ENCODE peak calls at places on chromosomes 7 and 10, in four cellular contexts. One of them, this sample, is unnamed.

GRCh38 chr7:107130487-107131220 is 38.1 kb upstream of the HBP1 start:
- DNase-seq in fibroblast of the aortic adventitia: no peak
- DNase-seq in cardiac muscle cell: no peak
- DNase-seq in aorta: no peak
- DNase-seq in this sample: peak; percentile 12

GRCh38 chr10:5906651-5907050 is 16.6 kb downstream of the FBH1 start:
- DNase-seq in fibroblast of the aortic adventitia: no peak
- DNase-seq in aorta: no peak
- DNase-seq in cardiac muscle cell: no peak
- DNase-seq in this sample: no peak

GRCh38 chr10:116974442-116975005 is 30.5 kb downstream of the SHTN1 start:
- DNase-seq in aorta: no peak
- DNase-seq in fibroblast of the aortic adventitia: peak; percentile 73
- DNase-seq in cardiac muscle cell: peak; percentile 88
- DNase-seq in this sample: peak; percentile 80

GRCh38 chr10:77189056-77189455 is 448.6 kb downstream of the KCNMA1 start:
- DNase-seq in fibroblast of the aortic adventitia: no peak
- DNase-seq in cardiac muscle cell: no peak
- DNase-seq in aorta: no peak
- DNase-seq in this sample: no peak

GRCh38 chr7:73831656-73832579 is 1.1 kb downstream of the CLDN4 start:
- DNase-seq in cardiac muscle cell: no peak
- DNase-seq in fibroblast of the aortic adventitia: no peak
- DNase-seq in aorta: no peak
- DNase-seq in this sample: no peak

GRCh38 chr7:82375713-82376112 is 67.9 kb downstream of the CACNA2D1 start:
- DNase-seq in cardiac muscle cell: no peak
- DNase-seq in fibroblast of the aortic adventitia: no peak
- DNase-seq in aorta: no peak
- DNase-seq in this sample: no peak

GRCh38 chr10:71472466-71472865 is 75.7 kb downstream of the CDH23 start:
- DNase-seq in fibroblast of the aortic adventitia: no peak
- DNase-seq in cardiac muscle cell: no peak
- DNase-seq in aorta: peak; percentile 47
- DNase-seq in this sample: no peak

GRCh38 chr7:94182066-94182465 is 177.9 kb upstream of the BET1 start:
- DNase-seq in fibroblast of the aortic adventitia: peak; percentile 77
- DNase-seq in cardiac muscle cell: peak; percentile 57
- DNase-seq in aorta: no peak
- DNase-seq in this sample: peak; percentile 89

GRCh38 chr7:2876031-2876862 is 32.1 kb upstream of the GNA12 start:
- DNase-seq in cardiac muscle cell: peak; percentile 38
- DNase-seq in aorta: no peak
- DNase-seq in fibroblast of the aortic adventitia: no peak
- DNase-seq in this sample: peak; percentile 83

GRCh38 chr7:69708857-69709256 is 110.6 kb downstream of the AUTS2 start:
- DNase-seq in fibroblast of the aortic adventitia: peak; percentile 35
- DNase-seq in cardiac muscle cell: peak; percentile 53
- DNase-seq in aorta: no peak
- DNase-seq in this sample: peak; percentile 17

GRCh38 chr7:50359995-50360925 is 55.7 kb downstream of the IKZF1 start:
- DNase-seq in fibroblast of the aortic adventitia: peak; percentile 0
- DNase-seq in aorta: no peak
- DNase-seq in cardiac muscle cell: peak; percentile 20
- DNase-seq in this sample: no peak

GRCh38 chr10:70652761-70653657 is 19.3 kb upstream of the ADAMTS14 start:
- DNase-seq in cardiac muscle cell: peak; percentile 87
- DNase-seq in aorta: peak; percentile 79
- DNase-seq in fibroblast of the aortic adventitia: peak; percentile 98
- DNase-seq in this sample: peak; percentile 100

GRCh38 chr7:99034932-99035722 is 108.8 kb downstream of the SMURF1 start:
- DNase-seq in fibroblast of the aortic adventitia: no peak
- DNase-seq in aorta: peak; percentile 20
- DNase-seq in cardiac muscle cell: no peak
- DNase-seq in this sample: no peak

GRCh38 chr10:130401860-130402765 is 265.9 kb downstream of the GLRX3 start:
- DNase-seq in fibroblast of the aortic adventitia: no peak
- DNase-seq in aorta: no peak
- DNase-seq in cardiac muscle cell: no peak
- DNase-seq in this sample: no peak

GRCh38 chr10:43128958-43129706 is 9.1 kb upstream of the CSGALNACT2 start:
- DNase-seq in fibroblast of the aortic adventitia: peak; percentile 85
- DNase-seq in aorta: peak; percentile 55
- DNase-seq in cardiac muscle cell: peak; percentile 96
- DNase-seq in this sample: peak; percentile 93

GRCh38 chr10:102167861-102168260 is 15.7 kb downstream of the NOLC1 start:
- DNase-seq in cardiac muscle cell: no peak
- DNase-seq in aorta: no peak
- DNase-seq in fibroblast of the aortic adventitia: peak; percentile 73
- DNase-seq in this sample: no peak

GRCh38 chr10:102159831-102160230 is 7.6 kb downstream of the NOLC1 start:
- DNase-seq in fibroblast of the aortic adventitia: no peak
- DNase-seq in aorta: no peak
- DNase-seq in cardiac muscle cell: no peak
- DNase-seq in this sample: no peak

GRCh38 chr10:102159051-102159597 is 6.9 kb downstream of the NOLC1 start:
- DNase-seq in cardiac muscle cell: no peak
- DNase-seq in fibroblast of the aortic adventitia: no peak
- DNase-seq in aorta: no peak
- DNase-seq in this sample: no peak

GRCh38 chr10:102163342-102163989 is 11.3 kb downstream of the NOLC1 start:
- DNase-seq in aorta: no peak
- DNase-seq in cardiac muscle cell: no peak
- DNase-seq in fibroblast of the aortic adventitia: no peak
- DNase-seq in this sample: no peak
- H3K4me3 ChIP-seq in aorta: no peak overlapping the region
- H3K4me3 ChIP-seq in cardiac muscle cell: no peak overlapping the region
- H3K4me3 ChIP-seq in fibroblast of the aortic adventitia: no peak overlapping the region
- H3K4me3 ChIP-seq in this sample: no peak overlapping the region

DNA sequence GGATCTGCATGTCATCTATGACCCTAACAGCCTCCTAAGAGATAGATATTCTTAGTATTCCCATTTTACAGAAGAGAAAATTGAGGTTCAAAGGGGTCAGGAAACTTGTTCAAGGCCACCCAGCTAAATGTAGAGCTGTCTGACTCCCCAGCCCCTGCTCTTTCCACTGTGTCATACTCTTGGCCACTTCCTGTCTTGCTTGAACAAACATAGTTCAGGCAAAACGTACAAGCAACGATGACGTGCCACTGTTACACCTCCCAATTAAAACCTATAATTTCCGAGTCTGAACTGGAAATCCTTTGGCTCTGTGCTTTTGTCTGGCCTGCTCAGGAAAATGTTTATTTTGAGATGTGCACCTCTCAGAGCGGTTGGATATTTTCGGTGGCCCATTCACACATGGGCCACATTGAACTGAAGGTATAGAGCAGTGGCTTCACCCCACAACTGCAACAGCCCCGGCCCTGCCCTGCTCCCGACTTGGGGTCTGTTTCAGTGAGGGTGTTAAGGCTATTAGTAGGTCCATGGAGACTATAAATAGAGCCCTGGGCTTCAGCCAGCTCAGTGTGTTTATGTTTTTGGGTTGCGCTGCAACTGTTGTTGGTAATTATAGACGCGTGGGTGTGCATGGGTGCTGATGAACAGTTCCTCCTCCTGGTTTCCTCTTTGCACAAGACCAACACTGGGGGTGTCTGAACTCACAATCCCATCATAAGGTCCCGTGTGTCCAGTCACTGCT is 172.3 kb upstream of the ADO start:
- DNase-seq in fibroblast of the aortic adventitia: no peak
- DNase-seq in aorta: peak; percentile 64
- DNase-seq in cardiac muscle cell: peak; percentile 8
- DNase-seq in this sample: no peak
- H3K4me3 ChIP-seq in fibroblast of the aortic adventitia: no peak overlapping the region
- H3K4me3 ChIP-seq in aorta: no peak overlapping the region
- H3K4me3 ChIP-seq in cardiac muscle cell: no peak overlapping the region
- H3K4me3 ChIP-seq in this sample: no peak overlapping the region

GRCh38 chr7:151783958-151784575 is 92.8 kb downstream of the PRKAG2 start:
- DNase-seq in cardiac muscle cell: no peak
- DNase-seq in fibroblast of the aortic adventitia: no peak
- DNase-seq in aorta: peak; percentile 38
- DNase-seq in this sample: no peak

GRCh38 chr7:151780626-151781025 is 96.3 kb downstream of the PRKAG2 start:
- DNase-seq in cardiac muscle cell: no peak
- DNase-seq in aorta: no peak
- DNase-seq in fibroblast of the aortic adventitia: no peak
- DNase-seq in this sample: no peak

GRCh38 chr7:151784843-151785680 is 91.9 kb downstream of the PRKAG2 start:
- DNase-seq in fibroblast of the aortic adventitia: no peak
- DNase-seq in aorta: peak; percentile 17
- DNase-seq in cardiac muscle cell: no peak
- DNase-seq in this sample: no peak

GRCh38 chr7:151781161-151781845 is 95.6 kb downstream of the PRKAG2 start:
- DNase-seq in fibroblast of the aortic adventitia: no peak
- DNase-seq in aorta: peak; percentile 37
- DNase-seq in cardiac muscle cell: no peak
- DNase-seq in this sample: no peak

GRCh38 chr7:151782598-151783448 is 94.1 kb downstream of the PRKAG2 start:
- DNase-seq in cardiac muscle cell: peak; percentile 59
- DNase-seq in fibroblast of the aortic adventitia: peak; percentile 37
- DNase-seq in aorta: peak; percentile 84
- DNase-seq in this sample: peak; percentile 39
- H3K4me3 ChIP-seq in cardiac muscle cell: no peak overlapping the region
- H3K4me3 ChIP-seq in fibroblast of the aortic adventitia: peak overlapping the region; percentile 50
- H3K4me3 ChIP-seq in aorta: no peak overlapping the region
- H3K4me3 ChIP-seq in this sample: peak overlapping the region; percentile 12

GRCh38 chr7:76047305-76047810 is 442 bp downstream of the STYXL1 start:
- DNase-seq in fibroblast of the aortic adventitia: no peak
- DNase-seq in cardiac muscle cell: peak; percentile 14
- DNase-seq in aorta: no peak
- DNase-seq in this sample: peak; percentile 21

GRCh38 chr7:76050545-76050944 is 2.6 kb downstream of the MDH2 start:
- DNase-seq in aorta: no peak
- DNase-seq in cardiac muscle cell: no peak
- DNase-seq in fibroblast of the aortic adventitia: no peak
- DNase-seq in this sample: no peak

GRCh38 chr7:76048668-76048988 is 722 bp downstream of the MDH2 start:
- DNase-seq in fibroblast of the aortic adventitia: no peak
- DNase-seq in aorta: no peak
- DNase-seq in cardiac muscle cell: no peak
- DNase-seq in this sample: no peak

GRCh38 chr7:76049295-76049694 is 1.4 kb downstream of the MDH2 start:
- DNase-seq in cardiac muscle cell: no peak
- DNase-seq in aorta: no peak
- DNase-seq in fibroblast of the aortic adventitia: no peak
- DNase-seq in this sample: no peak

DNA sequence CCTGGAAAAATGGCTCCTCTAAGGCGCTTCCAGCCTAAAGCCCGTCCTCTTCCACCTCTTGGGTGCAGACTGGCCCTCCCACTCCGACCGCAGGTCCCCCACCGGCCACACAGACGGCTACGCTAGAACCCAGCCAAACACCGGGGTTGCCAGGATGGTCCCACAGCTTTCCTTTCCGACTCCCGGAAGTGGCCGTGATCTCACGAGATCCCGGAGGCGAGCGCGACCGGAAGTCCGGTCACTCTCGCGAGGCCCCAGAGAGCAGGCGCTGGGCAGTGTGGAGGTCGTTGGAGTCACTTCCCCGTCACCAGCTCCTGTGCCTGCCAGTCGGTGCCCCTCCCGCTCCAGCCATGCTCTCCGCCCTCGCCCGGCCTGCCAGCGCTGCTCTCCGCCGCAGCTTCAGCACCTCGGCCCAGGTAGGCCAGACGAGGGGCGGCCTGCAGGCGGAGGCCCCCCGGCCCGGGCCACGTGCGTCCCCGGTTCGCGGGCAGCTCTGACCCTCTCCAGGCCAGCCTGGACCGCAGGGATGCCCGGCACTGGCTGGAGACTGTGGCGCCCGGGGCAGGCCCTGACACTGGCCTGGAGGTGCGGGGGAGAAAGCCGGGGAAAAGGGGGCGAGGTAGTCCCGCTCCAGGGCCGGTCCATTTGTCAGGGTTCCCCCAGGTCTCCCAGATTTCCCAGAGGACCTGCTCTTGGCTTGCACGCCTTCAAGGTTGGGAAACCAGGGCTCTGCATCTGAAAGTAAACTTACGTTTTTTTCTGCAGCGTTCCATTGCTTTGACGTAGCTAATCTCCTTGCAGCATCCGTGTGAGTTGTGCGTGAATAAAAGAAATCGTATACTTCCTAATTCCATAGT is at the start of the genes MDH2 and STYXL1:
- DNase-seq in fibroblast of the aortic adventitia: peak; percentile 93
- DNase-seq in cardiac muscle cell: peak; percentile 97
- DNase-seq in aorta: peak; percentile 97
- DNase-seq in this sample: peak; percentile 97
- H3K4me3 ChIP-seq in fibroblast of the aortic adventitia: peak within 1 kb of the TSS; percentile 73
- H3K4me3 ChIP-seq in cardiac muscle cell: peak within 1 kb of the TSS; percentile 67
- H3K4me3 ChIP-seq in aorta: peak within 1 kb of the TSS; percentile 84
- H3K4me3 ChIP-seq in this sample: peak within 1 kb of the TSS; percentile 73

DNA sequence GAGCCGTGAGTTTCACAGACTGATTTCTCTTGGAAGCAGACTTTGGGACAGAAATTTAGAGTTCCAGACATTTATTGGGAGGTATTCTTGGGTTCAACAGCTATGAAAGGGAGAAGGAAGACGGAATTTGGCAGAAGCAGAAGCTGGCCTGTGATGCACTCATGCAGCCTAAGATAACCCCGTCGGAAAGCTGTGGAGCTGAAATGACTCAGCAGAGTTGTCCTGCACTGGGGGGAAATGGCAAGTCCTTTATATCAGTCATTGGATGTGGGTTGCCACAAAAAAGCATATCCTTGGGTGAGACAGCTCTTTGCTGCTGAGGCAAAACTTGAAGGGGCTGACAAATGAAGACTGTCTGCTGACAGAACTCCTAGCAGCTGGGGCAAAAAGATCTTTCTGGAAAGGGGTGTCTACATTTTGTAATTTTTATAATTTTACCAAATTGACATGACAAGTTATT is 11.5 kb upstream of the MICU1 start:
- DNase-seq in aorta: peak; percentile 67
- DNase-seq in cardiac muscle cell: peak; percentile 77
- DNase-seq in fibroblast of the aortic adventitia: peak; percentile 76
- DNase-seq in this sample: peak; percentile 52
- H3K4me3 ChIP-seq in aorta: no peak overlapping the region
- H3K4me3 ChIP-seq in cardiac muscle cell: no peak overlapping the region
- H3K4me3 ChIP-seq in fibroblast of the aortic adventitia: no peak overlapping the region
- H3K4me3 ChIP-seq in this sample: no peak overlapping the region

GRCh38 chr7:1233328-1234048 is 816 bp downstream of the UNCX start:
- DNase-seq in fibroblast of the aortic adventitia: no peak
- DNase-seq in cardiac muscle cell: no peak
- DNase-seq in aorta: peak; percentile 47
- DNase-seq in this sample: no peak
- H3K4me3 ChIP-seq in fibroblast of the aortic adventitia: no peak overlapping the region
- H3K4me3 ChIP-seq in cardiac muscle cell: peak overlapping the region; percentile 2
- H3K4me3 ChIP-seq in aorta: no peak overlapping the region
- H3K4me3 ChIP-seq in this sample: no peak overlapping the region